ENCODE peak calls at places on chromosomes 16 and 17, in five cellular contexts. R, H, Q, A and M are unnamed samples.

GRCh38 chr16:82016268-82016667 is 5.0 kb upstream of the SDR42E1 start:
- DNase-seq in R (no peak), H (no peak), A (peak), Q (no peak), M (no peak)

GRCh38 chr17:72614871-72615626 is 477.4 kb downstream of the SLC39A11 start:
- DNase-seq in R (no peak), Q (no peak), A (peak), H (peak), M (no peak)

GRCh38 chr16:17101646-17102045 is 369.1 kb downstream of the XYLT1 start:
- DNase-seq in R (no peak), Q (no peak), H (no peak), A (no peak), M (no peak)

GRCh38 chr17:6381052-6381451 is 53.9 kb downstream of the AIPL1 start:
- DNase-seq in A (peak), H (no peak), Q (no peak), R (no peak), M (no peak)

GRCh38 chr17:6548578-6549330 is 7.6 kb downstream of the PITPNM3 start:
- DNase-seq in Q (peak), R (no peak), A (peak), H (no peak), M (no peak)

GRCh38 chr17:13647551-13647950 is 45.8 kb upstream of the HS3ST3A1 start:
- DNase-seq in Q (no peak), A (no peak), R (no peak), H (no peak), M (no peak)

GRCh38 chr17:20206591-20206990 is 197.4 kb downstream of the SPECC1 start:
- DNase-seq in R (no peak), Q (no peak), A (peak), H (no peak), M (no peak)

GRCh38 chr16:30060354-30061194 is 5.0 kb upstream of the ALDOA start:
- DNase-seq in H (no peak), Q (peak), A (no peak), R (no peak), M (no peak)

GRCh38 chr17:36632916-36633846 is 31.8 kb downstream of the MRM1 start:
- DNase-seq in Q (no peak), A (no peak), H (no peak), R (no peak), M (no peak)

GRCh38 chr16:54135361-54136275 is 151.0 kb downstream of the IRX3 start:
- DNase-seq in Q (no peak), H (no peak), A (peak), R (no peak), M (no peak)

GRCh38 chr17:27845264-27846041 is 45.1 kb upstream of the NOS2 start:
- DNase-seq in Q (no peak), R (no peak), H (no peak), A (no peak), M (no peak)

GRCh38 chr17:76354317-76354729 is 607 bp upstream of the PRPSAP1 start:
- DNase-seq in H (no peak), A (no peak), Q (peak), R (no peak), M (peak)

GRCh38 chr17:63841350-63842172 is 924 bp downstream of the SMARCD2 start:
- DNase-seq in Q (peak), A (peak), H (peak), R (no peak), M (peak)

GRCh38 chr17:29291163-29291752 is 2.7 kb downstream of the NUFIP2 start:
- DNase-seq in Q (no peak), R (no peak), A (peak), H (peak), M (no peak)

GRCh38 chr16:11135167-11135973 is 120.6 kb downstream of the SOCS1 start:
- DNase-seq in H (no peak), Q (no peak), A (peak), R (no peak), M (no peak)

GRCh38 chr17:43881758-43882505 is 25.4 kb downstream of the MPP2 start:
- DNase-seq in A (no peak), Q (no peak), R (no peak), H (no peak), M (no peak)

GRCh38 chr17:19876524-19877161 is 8.9 kb upstream of the ULK2 start:
- DNase-seq in R (peak), Q (peak), H (no peak), A (no peak), M (no peak)

GRCh38 chr17:46832945-46833839 is 14.7 kb upstream of the WNT3 start:
- DNase-seq in A (peak), H (no peak), Q (no peak), R (no peak), M (no peak)

GRCh38 chr17:40675905-40676304 is 10.9 kb upstream of the KRT222 start:
- DNase-seq in A (no peak), Q (no peak), R (no peak), H (no peak), M (no peak)

GRCh38 chr17:75937652-75938051 is 3.2 kb downstream of the FBF1 start:
- DNase-seq in H (no peak), R (no peak), A (no peak), Q (peak), M (no peak)

GRCh38 chr17:59074494-59074893 is 32.2 kb downstream of the TRIM37 start:
- DNase-seq in Q (no peak), H (no peak), R (no peak), A (no peak), M (no peak)

GRCh38 chr17:65177901-65178300 is 40.7 kb downstream of the RGS9 start:
- DNase-seq in H (no peak), R (no peak), Q (no peak), A (peak), M (no peak)

GRCh38 chr17:75695141-75695829 is 26.0 kb upstream of the ITGB4 start:
- DNase-seq in R (no peak), A (peak), Q (no peak), H (no peak), M (no peak)

GRCh38 chr16:84907575-84907974 is 87.8 kb downstream of the CRISPLD2 start:
- DNase-seq in Q (no peak), R (no peak), H (no peak), A (no peak), M (no peak)

GRCh38 chr16:53220585-53220984 is 165.8 kb downstream of the CHD9 start:
- DNase-seq in H (no peak), R (no peak), A (no peak), Q (no peak), M (no peak)

GRCh38 chr17:65794572-65794971 is 233.1 kb upstream of the AXIN2 start:
- DNase-seq in Q (no peak), A (peak), R (no peak), H (no peak), M (no peak)

GRCh38 chr16:83554096-83554495 is 253.7 kb upstream of the HSBP1 start:
- DNase-seq in A (no peak), R (no peak), H (no peak), Q (no peak), M (no peak)

GRCh38 chr17:2874211-2874686 is 78.0 kb downstream of the RAP1GAP2 start:
- DNase-seq in H (no peak), Q (no peak), A (peak), R (no peak), M (no peak)

GRCh38 chr16:1918890-1919679 is 870 bp upstream of the HS3ST6 start:
- DNase-seq in A (no peak), R (no peak), Q (no peak), H (no peak), M (no peak)
- H3K4me3 ChIP-seq in A (no peak), R (no peak), Q (no peak), H (peak), M (no peak)

GRCh38 chr16:48597563-48598392 is 12.2 kb downstream of the N4BP1 start:
- DNase-seq in A (no peak), Q (no peak), R (no peak), H (no peak), M (no peak)
- H3K4me3 ChIP-seq in A (no peak), Q (no peak), R (no peak), H (no peak), M (no peak)

GRCh38 chr16:28062261-28063046 is 1.1 kb downstream of the GSG1L start:
- DNase-seq in H (no peak), R (no peak), Q (no peak), A (no peak), M (no peak)

GRCh38 chr16:28061702-28062101 is 1.8 kb downstream of the GSG1L start:
- DNase-seq in R (no peak), H (no peak), A (no peak), Q (no peak), M (no peak)

GRCh38 chr16:28063611-28064061 is at the start of gene GSG1L:
- DNase-seq in R (no peak), Q (no peak), A (no peak), H (no peak), M (no peak)

GRCh38 chr16:28064150-28064549 is 636 bp upstream of the GSG1L start:
- DNase-seq in H (no peak), A (no peak), R (no peak), Q (no peak), M (no peak)

DNA sequence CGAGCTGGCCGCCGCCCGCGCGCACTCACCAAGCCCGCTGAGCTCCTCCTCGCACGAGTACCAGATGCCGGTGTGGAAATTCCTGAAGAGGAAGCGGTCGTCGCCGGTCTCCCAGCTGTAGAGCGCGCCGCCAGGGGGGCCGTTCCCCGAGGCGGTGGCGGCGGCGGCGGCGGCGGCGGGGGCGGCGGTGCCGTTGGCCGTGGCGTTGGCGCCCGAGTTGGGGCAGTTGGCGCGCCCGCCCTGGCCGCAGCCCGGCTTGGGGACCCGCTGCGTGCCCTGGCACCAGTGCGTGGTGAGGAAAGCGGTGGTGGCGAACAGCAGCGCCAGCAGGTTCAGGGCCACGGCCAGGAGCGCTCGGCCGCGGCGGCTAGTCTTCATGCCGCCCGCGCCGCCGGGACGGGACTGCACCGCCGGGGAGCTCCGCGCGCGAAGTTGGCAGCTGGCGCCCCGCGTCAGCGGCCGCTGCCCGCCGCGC is 430 bp downstream of the GSG1L start:
- DNase-seq in R (no peak), A (no peak), H (no peak), Q (no peak), M (no peak)
- H3K4me3 ChIP-seq in R (no peak), A (no peak), H (peak), Q (no peak), M (peak)

GRCh38 chr17:80095844-80096475 is 5.4 kb upstream of the GAA start:
- DNase-seq in Q (peak), R (no peak), A (no peak), H (no peak), M (peak)

GRCh38 chr17:80095038-80095843 is 6.1 kb upstream of the GAA start:
- DNase-seq in A (no peak), R (no peak), H (no peak), Q (peak), M (no peak)

GRCh38 chr17:80096531-80097306 is 4.7 kb upstream of the GAA start:
- DNase-seq in A (no peak), Q (peak), H (no peak), R (no peak), M (peak)

GRCh38 chr17:80089762-80090161 is 11.6 kb upstream of the GAA start:
- DNase-seq in A (no peak), R (no peak), H (no peak), Q (peak), M (no peak)

DNA sequence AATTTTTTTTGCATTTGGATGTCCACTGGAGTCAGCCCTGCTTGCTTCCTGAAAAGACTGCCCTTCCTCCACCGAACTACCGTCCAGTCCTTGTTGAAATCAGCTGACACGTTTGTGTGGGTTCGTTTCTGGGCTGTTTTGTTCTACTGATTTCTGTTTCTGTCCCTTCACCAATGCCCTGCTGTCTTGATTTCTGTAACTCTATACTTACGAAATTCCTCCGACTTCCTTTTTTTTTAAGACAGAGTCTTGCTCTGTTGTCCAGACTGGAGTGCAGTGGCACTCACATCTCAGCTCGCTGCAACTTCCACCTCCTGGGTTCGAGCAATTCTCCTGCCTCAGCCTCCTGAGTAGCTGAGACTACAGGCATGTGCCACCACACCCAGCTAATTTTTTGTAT is 8.4 kb upstream of the GAA start:
- DNase-seq in A (no peak), Q (peak), R (no peak), H (no peak), M (no peak)
- H3K4me3 ChIP-seq in A (no peak), Q (no peak), R (no peak), H (no peak), M (no peak)

GRCh38 chr17:32323046-32323445 is 18.9 kb downstream of the C17orf75 start:
- DNase-seq in Q (no peak), H (no peak), R (no peak), A (no peak), M (no peak)

GRCh38 chr17:32319548-32319905 is 22.4 kb downstream of the C17orf75 start:
- DNase-seq in H (peak), R (peak), Q (peak), A (peak), M (peak)

GRCh38 chr17:32327911-32328310 is 14.1 kb downstream of the C17orf75 start:
- DNase-seq in Q (no peak), R (no peak), A (no peak), H (no peak), M (peak)

GRCh38 chr17:32320847-32321246 is 21.1 kb downstream of the C17orf75 start:
- DNase-seq in A (no peak), Q (no peak), R (no peak), H (no peak), M (peak)

GRCh38 chr17:32323784-32324590 is 18.0 kb downstream of the C17orf75 start:
- DNase-seq in H (peak), Q (no peak), A (peak), R (no peak), M (peak)
- H3K4me3 ChIP-seq in H (no peak), Q (no peak), A (no peak), R (peak), M (no peak)

GRCh38 chr16:79600636-79601091 is at the start of gene MAF:
- DNase-seq in H (peak), A (peak), Q (peak), R (peak), M (peak)

GRCh38 chr16:79599837-79600635 is 501 bp downstream of the MAF start:
- DNase-seq in H (peak), A (no peak), Q (peak), R (peak), M (peak)

GRCh38 chr16:79601092-79601977 is 798 bp upstream of the MAF start:
- DNase-seq in H (peak), R (no peak), A (no peak), Q (peak), M (peak)

GRCh38 chr16:79601978-79602609 is 1.6 kb upstream of the MAF start:
- DNase-seq in A (peak), Q (no peak), R (peak), H (peak), M (peak)

DNA sequence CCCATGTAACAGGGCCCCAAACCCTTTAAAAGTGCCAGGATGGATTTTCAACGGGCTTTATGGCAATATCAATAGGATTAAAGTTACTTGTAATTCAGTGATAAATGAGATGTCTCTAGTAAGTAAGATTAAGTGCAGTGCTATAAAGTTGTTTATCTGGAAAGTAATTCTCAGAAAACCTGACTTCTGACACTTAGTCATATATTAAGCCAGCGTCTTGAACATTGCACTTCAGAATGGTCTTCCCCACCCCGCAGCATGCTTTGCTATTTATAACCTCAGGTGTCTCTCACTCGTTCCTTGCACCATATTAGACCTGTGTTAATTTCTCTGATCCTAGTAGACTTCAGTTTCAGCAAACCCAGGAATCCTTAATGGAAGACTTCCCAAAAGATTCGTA is 2.1 kb upstream of the MAF start:
- DNase-seq in Q (no peak), R (no peak), A (no peak), H (no peak), M (no peak)
- H3K4me3 ChIP-seq in Q (peak), R (no peak), A (no peak), H (peak), M (peak)

GRCh38 chr17:55281592-55282378 is 17.0 kb downstream of the HLF start:
- DNase-seq in R (no peak), H (no peak), A (no peak), Q (no peak), M (no peak)

GRCh38 chr17:55279788-55280579 is 15.2 kb downstream of the HLF start:
- DNase-seq in R (no peak), H (no peak), Q (no peak), A (no peak), M (no peak)

GRCh38 chr17:55275894-55276804 is 11.4 kb downstream of the HLF start:
- DNase-seq in H (no peak), R (no peak), A (peak), Q (no peak), M (peak)

GRCh38 chr17:55278173-55278748 is 13.5 kb downstream of the HLF start:
- DNase-seq in A (no peak), H (no peak), Q (no peak), R (no peak), M (no peak)

GRCh38 chr17:55279203-55279602 is 14.4 kb downstream of the HLF start:
- DNase-seq in A (no peak), H (no peak), R (no peak), Q (no peak), M (no peak)
- H3K4me3 ChIP-seq in A (no peak), H (no peak), R (no peak), Q (no peak), M (no peak)

DNA sequence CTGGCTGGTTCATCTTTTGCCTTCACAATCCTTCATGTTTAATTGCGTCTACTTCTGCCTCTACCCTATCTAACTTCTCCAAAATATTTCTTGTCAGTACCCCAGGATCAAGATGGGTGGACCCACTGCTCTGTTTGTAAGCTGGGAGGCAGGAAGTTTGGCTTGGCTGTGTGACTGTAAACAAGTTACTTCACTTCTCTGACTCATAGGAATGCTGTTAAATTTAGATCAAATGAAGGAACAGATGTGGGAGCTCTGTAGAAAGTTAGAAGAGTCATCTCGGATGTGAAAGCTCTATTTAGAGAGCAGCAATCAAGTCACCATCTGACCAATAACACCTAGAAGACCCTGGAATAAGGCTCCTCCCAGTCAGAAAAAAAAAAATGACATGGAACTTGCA is 55.2 kb upstream of the MRTFB start:
- DNase-seq in A (peak), H (no peak), R (no peak), Q (no peak), M (no peak)
- H3K4me3 ChIP-seq in A (no peak), H (no peak), R (no peak), Q (peak), M (no peak)

GRCh38 chr16:67243481-67243880 is 3.8 kb downstream of the FHOD1 start:
- DNase-seq in A (no peak), Q (peak), H (no peak), R (no peak), M (peak)

GRCh38 chr16:67245674-67246080 is 1.6 kb downstream of the FHOD1 start:
- DNase-seq in H (no peak), R (no peak), A (peak), Q (no peak), M (no peak)

GRCh38 chr16:67246081-67246944 is 968 bp downstream of the FHOD1 start:
- DNase-seq in R (peak), H (peak), Q (peak), A (peak), M (peak)

GRCh38 chr16:67244387-67245188 is 2.7 kb downstream of the FHOD1 start:
- DNase-seq in R (peak), H (no peak), A (peak), Q (peak), M (peak)

GRCh38 chr16:67245189-67245585 is 2.1 kb downstream of the FHOD1 start:
- DNase-seq in H (no peak), A (no peak), Q (no peak), R (no peak), M (peak)
- H3K4me3 ChIP-seq in H (peak), A (peak), Q (peak), R (no peak), M (no peak)

DNA sequence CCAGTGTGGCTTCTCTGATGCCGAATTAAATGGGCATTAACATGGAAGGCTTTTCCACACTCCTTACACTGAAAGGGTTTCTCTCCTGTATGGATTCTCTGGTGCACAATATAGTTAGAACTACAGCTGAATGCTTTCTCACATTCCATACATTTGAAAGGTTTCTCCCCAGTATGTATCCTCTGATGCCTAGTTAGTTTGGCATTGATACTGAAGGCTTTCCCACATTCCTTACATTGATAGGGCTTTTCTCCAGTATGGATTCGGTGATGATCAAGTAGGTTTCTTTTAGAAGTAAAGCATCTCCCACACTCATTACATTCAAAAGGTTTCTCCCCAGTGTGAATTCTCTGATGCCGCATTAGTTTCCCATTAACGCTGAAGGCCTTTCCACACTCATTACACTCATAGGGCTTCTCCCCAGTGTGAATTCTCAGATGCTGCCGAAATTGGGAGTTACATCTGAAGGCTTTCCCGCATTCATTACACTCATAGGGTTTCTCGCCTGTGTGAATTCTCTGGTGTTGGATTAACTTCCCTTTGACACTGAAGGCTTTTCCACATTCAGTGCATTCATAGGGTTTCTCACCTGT is 6.5 kb upstream of the TLE7 start:
- DNase-seq in H (no peak), R (no peak), Q (no peak), A (no peak), M (no peak)
- H3K4me3 ChIP-seq in H (no peak), R (no peak), Q (no peak), A (no peak), M (no peak)